ENCODE peak calls at places on chromosomes 4 and X, in eight cellular contexts. Q is IMR-90, N is transverse colon, F is breast epithelium, U is astrocyte, J is upper lobe of right lung, Z is right lobe of liver, I is neural progenitor cell. T is an unnamed sample.

GRCh38 chrX:116749943-116750342 is 287.2 kb upstream of the CT83 start:
- DNase-seq in Q (no peak), N (no peak), F (no peak), U (no peak), J (no peak), Z (no peak), I (no peak), T (no peak)

GRCh38 chr4:163344147-163345050 is 707 bp downstream of the NPY5R start:
- DNase-seq in Q (no peak), N (no peak), F (no peak), U (no peak), J (no peak), Z (no peak), I (peak; percentile 76), T (peak; percentile 4)

GRCh38 chr4:175560628-175561027 is 251.4 kb downstream of the GPM6A start:
- DNase-seq in Q (peak; percentile 5), N (no peak), F (no peak), U (peak; percentile 26), J (no peak), Z (no peak), I (no peak), T (no peak)

GRCh38 chr4:44583393-44583792 is 68.0 kb downstream of the YIPF7 start:
- DNase-seq in Q (no peak), N (no peak), F (no peak), U (no peak), J (no peak), Z (no peak), I (peak; percentile 21), T (no peak)

GRCh38 chr4:126123933-126124332 is 809.2 kb downstream of the FAT4 start:
- DNase-seq in Q (peak; percentile 36), N (no peak), F (no peak), U (peak; percentile 17), J (no peak), Z (no peak), I (no peak), T (no peak)

GRCh38 chr4:10571896-10572295 is 112.7 kb downstream of the CLNK start:
- DNase-seq in Q (no peak), N (no peak), F (no peak), U (peak; percentile 18), J (no peak), Z (no peak), I (no peak), T (no peak)

GRCh38 chr4:156459584-156459983 is 505.9 kb upstream of the CTSO start:
- DNase-seq in Q (no peak), N (no peak), F (no peak), U (no peak), J (no peak), Z (no peak), I (no peak), T (no peak)

GRCh38 chr4:139745111-139745639 is 79.6 kb downstream of the MGST2 start:
- DNase-seq in Q (no peak), N (no peak), F (no peak), U (no peak), J (no peak), Z (no peak), I (no peak), T (no peak)

GRCh38 chrX:49166914-49167739 is 4.6 kb downstream of the MAGIX start:
- DNase-seq in Q (peak; percentile 73), N (peak; percentile 74), F (peak; percentile 72), U (peak; percentile 77), J (peak; percentile 82), Z (no peak), I (peak; percentile 20), T (peak; percentile 34)

GRCh38 chrX:114267127-114267526 is 316.8 kb upstream of the HTR2C start:
- DNase-seq in Q (no peak), N (no peak), F (no peak), U (no peak), J (no peak), Z (no peak), I (no peak), T (no peak)

GRCh38 chrX:138710866-138711331 is 618 bp downstream of the FGF13 start:
- DNase-seq in Q (no peak), N (no peak), F (no peak), U (no peak), J (peak; percentile 46), Z (peak; percentile 21), I (peak; percentile 57), T (no peak)

GRCh38 chrX:7889680-7890079 is 37.5 kb downstream of the PNPLA4 start:
- DNase-seq in Q (peak; percentile 24), N (no peak), F (no peak), U (no peak), J (no peak), Z (no peak), I (no peak), T (no peak)

GRCh38 chrX:65586491-65586890 is 51.9 kb upstream of the LAS1L start:
- DNase-seq in Q (peak; percentile 55), N (no peak), F (peak; percentile 22), U (peak; percentile 22), J (no peak), Z (no peak), I (no peak), T (no peak)

GRCh38 chr4:57926311-57926710 is 816.1 kb upstream of the IGFBP7 start:
- DNase-seq in Q (no peak), N (no peak), F (no peak), U (no peak), J (no peak), Z (no peak), I (no peak), T (no peak)

GRCh38 chrX:100404851-100405250 is 5.2 kb downstream of the PCDH19 start:
- DNase-seq in Q (no peak), N (no peak), F (no peak), U (no peak), J (no peak), Z (no peak), I (no peak), T (no peak)

GRCh38 chrX:65712005-65712861 is 44.8 kb downstream of the MSN start:
- DNase-seq in Q (peak; percentile 75), N (no peak), F (no peak), U (no peak), J (no peak), Z (no peak), I (no peak), T (no peak)

GRCh38 chr4:7210818-7211217 is 18.5 kb downstream of the SORCS2 start:
- DNase-seq in Q (peak; percentile 87), N (no peak), F (no peak), U (peak; percentile 89), J (no peak), Z (no peak), I (no peak), T (no peak)

GRCh38 chr4:32061916-32062315 is 1341.7 kb downstream of the PCDH7 start:
- DNase-seq in Q (no peak), N (no peak), F (no peak), U (no peak), J (no peak), Z (no peak), I (no peak), T (no peak)

GRCh38 chr4:58214376-58214775 is 1104.2 kb upstream of the IGFBP7 start:
- DNase-seq in Q (no peak), N (no peak), F (no peak), U (no peak), J (no peak), Z (no peak), I (no peak), T (no peak)

GRCh38 chr4:79869597-79870336 is 203.3 kb downstream of the ANTXR2 start:
- DNase-seq in Q (no peak), N (no peak), F (no peak), U (no peak), J (no peak), Z (no peak), I (no peak), T (no peak)

GRCh38 chrX:110061138-110061537 is 58.2 kb downstream of the TMEM164 start:
- DNase-seq in Q (no peak), N (no peak), F (no peak), U (no peak), J (no peak), Z (no peak), I (no peak), T (no peak)

GRCh38 chr4:154779362-154779947 is 1.6 kb upstream of the RBM46 start:
- DNase-seq in Q (peak; percentile 39), N (no peak), F (no peak), U (peak; percentile 17), J (no peak), Z (no peak), I (peak; percentile 41), T (no peak)

GRCh38 chr4:89171176-89171575 is 59.8 kb downstream of the TIGD2 start:
- DNase-seq in Q (no peak), N (no peak), F (no peak), U (no peak), J (no peak), Z (no peak), I (no peak), T (no peak)

GRCh38 chr4:176778063-176778462 is 14.7 kb downstream of the VEGFC start:
- DNase-seq in Q (peak; percentile 79), N (no peak), F (no peak), U (peak; percentile 86), J (no peak), Z (no peak), I (no peak), T (no peak)

GRCh38 chrX:115330498-115331138 is 41.1 kb downstream of the LUZP4 start:
- DNase-seq in Q (peak; percentile 76), N (peak; percentile 21), F (peak; percentile 24), U (peak; percentile 43), J (no peak), Z (peak; percentile 45), I (peak; percentile 79), T (peak; percentile 24)

GRCh38 chrX:21839334-21840198 is at the start of gene MBTPS2:
- DNase-seq in Q (peak; percentile 91), N (peak; percentile 85), F (peak; percentile 72), U (peak; percentile 82), J (peak; percentile 87), Z (peak; percentile 84), I (peak; percentile 84), T (peak; percentile 82)
- TF ChIP-seq CTCF in Q (peak; percentile 50), N (peak; percentile 14), F (no peak), U (peak; percentile 10), J (peak; percentile 6), Z (no peak), I (peak; percentile 25), T (peak; percentile 36)

GRCh38 chrX:13698432-13698831 is 9.5 kb downstream of the RAB9A start:
- DNase-seq in Q (no peak), N (no peak), F (no peak), U (no peak), J (no peak), Z (no peak), I (no peak), T (no peak)
- H3K4me1 ChIP-seq in Q (peaks cover 9% of the 10 kb centered on the region), N (peaks cover 58% of the 10 kb centered on the region), F (no peaks in the 10 kb centered on the region), U (peaks cover 20% of the 10 kb centered on the region), J (peaks cover 11% of the 10 kb centered on the region), Z (no peaks in the 10 kb centered on the region), I (peaks cover 19% of the 10 kb centered on the region), T (peaks cover under 1% of the 10 kb centered on the region)

GRCh38 chr4:122450847-122451246 is 5.7 kb downstream of the IL2 start:
- DNase-seq in Q (peak; percentile 10), N (no peak), F (no peak), U (no peak), J (no peak), Z (no peak), I (peak; percentile 74), T (no peak)
- TF ChIP-seq CTCF in Q (peak; percentile 22), N (no peak), F (no peak), U (no peak), J (peak; percentile 10), Z (no peak), I (peak; percentile 61), T (peak; percentile 27)

DNA sequence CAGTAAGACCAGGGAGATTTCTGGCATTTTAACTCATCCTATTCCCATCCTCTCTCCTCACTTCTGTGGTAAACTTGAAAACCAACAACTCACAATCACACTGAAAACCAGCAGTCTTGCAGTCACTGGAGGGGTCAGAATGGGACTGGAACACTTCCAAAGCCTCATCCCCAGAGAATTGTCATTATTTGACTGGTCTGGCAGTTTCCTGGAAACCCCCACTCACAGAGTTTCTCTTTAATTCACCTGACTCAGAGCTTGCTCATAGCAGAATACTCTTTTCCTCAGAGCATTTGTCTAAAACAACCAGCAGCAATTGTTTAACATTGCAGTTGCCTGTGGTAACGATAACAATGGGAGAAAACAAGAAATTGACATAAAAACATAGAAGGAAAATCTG is 7.3 kb upstream of the RAB9B start:
- DNase-seq in Q (no peak), N (no peak), F (no peak), U (no peak), J (no peak), Z (no peak), I (no peak), T (no peak)
- H3K4me1 ChIP-seq in Q (no peaks in the 10 kb centered on the region), N (no peaks in the 10 kb centered on the region), F (no peaks in the 10 kb centered on the region), U (no peaks in the 10 kb centered on the region), J (no peaks in the 10 kb centered on the region), Z (no peaks in the 10 kb centered on the region), I (no peaks in the 10 kb centered on the region), T (no peaks in the 10 kb centered on the region)

T was measured in BE2C.